ENCODE peak calls at places on chromosomes 4 and X, in nine cellular contexts. One of them, this sample, is unnamed.

GRCh38 chrX:22666441-22666840 is 333.3 kb upstream of the DDX53 start:
- DNase-seq in heart right ventricle: peak; percentile 8
- DNase-seq in ovary: no peak
- DNase-seq in Peyer's patch: no peak
- DNase-seq in left ventricle myocardium inferior: no peak
- DNase-seq in esophagus squamous epithelium: no peak
- DNase-seq in brain microvascular endothelial cell: peak; percentile 25
- DNase-seq in gastrocnemius medialis: no peak
- DNase-seq in ascending aorta: no peak
- DNase-seq in this sample: no peak

GRCh38 chr4:99947608-99948007 is 1.2 kb upstream of the DNAJB14 start:
- DNase-seq in heart right ventricle: no peak
- DNase-seq in ovary: no peak
- DNase-seq in Peyer's patch: no peak
- DNase-seq in left ventricle myocardium inferior: no peak
- DNase-seq in esophagus squamous epithelium: no peak
- DNase-seq in brain microvascular endothelial cell: no peak
- DNase-seq in gastrocnemius medialis: no peak
- DNase-seq in ascending aorta: no peak
- DNase-seq in this sample: no peak

GRCh38 chrX:106903856-106904528 is 851 bp upstream of the RIPPLY1 start:
- DNase-seq in heart right ventricle: no peak
- DNase-seq in ovary: no peak
- DNase-seq in Peyer's patch: no peak
- DNase-seq in left ventricle myocardium inferior: no peak
- DNase-seq in esophagus squamous epithelium: no peak
- DNase-seq in brain microvascular endothelial cell: no peak
- DNase-seq in gastrocnemius medialis: peak; percentile 68
- DNase-seq in ascending aorta: no peak
- DNase-seq in this sample: no peak

GRCh38 chrX:150525061-150525919 is 43.1 kb upstream of the MTM1 start:
- DNase-seq in heart right ventricle: peak; percentile 21
- DNase-seq in ovary: no peak
- DNase-seq in Peyer's patch: no peak
- DNase-seq in left ventricle myocardium inferior: peak; percentile 56
- DNase-seq in esophagus squamous epithelium: no peak
- DNase-seq in brain microvascular endothelial cell: no peak
- DNase-seq in gastrocnemius medialis: peak; percentile 56
- DNase-seq in ascending aorta: no peak
- DNase-seq in this sample: no peak

GRCh38 chrX:153639177-153640044 is 7.6 kb upstream of the DUSP9 start:
- DNase-seq in heart right ventricle: no peak
- DNase-seq in ovary: peak; percentile 29
- DNase-seq in Peyer's patch: no peak
- DNase-seq in left ventricle myocardium inferior: no peak
- DNase-seq in esophagus squamous epithelium: no peak
- DNase-seq in brain microvascular endothelial cell: no peak
- DNase-seq in gastrocnemius medialis: no peak
- DNase-seq in ascending aorta: no peak
- DNase-seq in this sample: no peak

GRCh38 chr4:15920723-15921591 is 17.6 kb downstream of the FGFBP1 start:
- DNase-seq in heart right ventricle: no peak
- DNase-seq in ovary: peak; percentile 37
- DNase-seq in Peyer's patch: no peak
- DNase-seq in left ventricle myocardium inferior: no peak
- DNase-seq in esophagus squamous epithelium: peak; percentile 3
- DNase-seq in brain microvascular endothelial cell: peak; percentile 100
- DNase-seq in gastrocnemius medialis: no peak
- DNase-seq in ascending aorta: peak; percentile 65
- DNase-seq in this sample: peak; percentile 83

GRCh38 chrX:1011632-1012283 is 200.7 kb downstream of the CRLF2 start:
- DNase-seq in heart right ventricle: no peak
- DNase-seq in ovary: no peak
- DNase-seq in Peyer's patch: no peak
- DNase-seq in left ventricle myocardium inferior: no peak
- DNase-seq in esophagus squamous epithelium: no peak
- DNase-seq in brain microvascular endothelial cell: no peak
- DNase-seq in gastrocnemius medialis: no peak
- DNase-seq in ascending aorta: no peak
- DNase-seq in this sample: no peak

GRCh38 chrX:116862340-116862739 is 399.6 kb upstream of the CT83 start:
- DNase-seq in heart right ventricle: no peak
- DNase-seq in ovary: no peak
- DNase-seq in Peyer's patch: no peak
- DNase-seq in left ventricle myocardium inferior: no peak
- DNase-seq in esophagus squamous epithelium: no peak
- DNase-seq in brain microvascular endothelial cell: no peak
- DNase-seq in gastrocnemius medialis: no peak
- DNase-seq in ascending aorta: no peak
- DNase-seq in this sample: no peak

DNA sequence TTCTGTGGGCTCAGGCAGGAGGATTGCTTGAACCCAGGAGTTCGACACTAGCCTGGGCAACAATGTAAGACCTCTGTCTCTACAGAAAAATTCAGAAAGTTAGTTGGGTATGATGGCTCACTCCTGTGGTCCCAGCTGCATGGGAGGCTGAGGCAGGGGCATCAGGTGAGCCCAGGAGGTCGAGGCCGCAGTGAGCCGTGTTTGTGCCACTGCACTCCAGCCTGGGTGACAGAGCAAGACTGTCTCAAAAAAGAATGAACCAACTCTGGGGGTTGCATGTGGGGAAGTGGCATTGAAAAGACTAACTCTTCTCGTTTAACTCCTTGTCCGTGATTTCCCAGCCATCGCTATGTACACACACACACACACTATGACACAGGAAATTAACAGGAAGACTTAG is 26.9 kb downstream of the ENOPH1 start:
- DNase-seq in heart right ventricle: no peak
- DNase-seq in ovary: no peak
- DNase-seq in Peyer's patch: no peak
- DNase-seq in left ventricle myocardium inferior: no peak
- DNase-seq in esophagus squamous epithelium: no peak
- DNase-seq in brain microvascular endothelial cell: no peak
- DNase-seq in gastrocnemius medialis: no peak
- DNase-seq in ascending aorta: no peak
- DNase-seq in this sample: no peak
- H3K36me3 ChIP-seq in heart right ventricle: no peaks in the 10 kb centered on the region
- H3K36me3 ChIP-seq in ovary: no peaks in the 10 kb centered on the region
- H3K36me3 ChIP-seq in Peyer's patch: no peaks in the 10 kb centered on the region
- H3K36me3 ChIP-seq in left ventricle myocardium inferior: peaks cover 42% of the 10 kb centered on the region
- H3K36me3 ChIP-seq in esophagus squamous epithelium: no peaks in the 10 kb centered on the region
- H3K36me3 ChIP-seq in brain microvascular endothelial cell: peaks cover 15% of the 10 kb centered on the region
- H3K36me3 ChIP-seq in gastrocnemius medialis: no peaks in the 10 kb centered on the region
- H3K36me3 ChIP-seq in ascending aorta: peaks cover 60% of the 10 kb centered on the region
- H3K36me3 ChIP-seq in this sample: peaks cover 13% of the 10 kb centered on the region

GRCh38 chr4:114466299-114466698 is 132.3 kb upstream of the UGT8 start:
- DNase-seq in heart right ventricle: no peak
- DNase-seq in ovary: no peak
- DNase-seq in Peyer's patch: no peak
- DNase-seq in left ventricle myocardium inferior: no peak
- DNase-seq in esophagus squamous epithelium: no peak
- DNase-seq in brain microvascular endothelial cell: no peak
- DNase-seq in gastrocnemius medialis: no peak
- DNase-seq in ascending aorta: no peak
- DNase-seq in this sample: no peak
- TF ChIP-seq CTCF in heart right ventricle: no peak
- TF ChIP-seq CTCF in ovary: no peak
- TF ChIP-seq CTCF in Peyer's patch: no peak
- TF ChIP-seq CTCF in left ventricle myocardium inferior: no peak
- TF ChIP-seq CTCF in esophagus squamous epithelium: no peak
- TF ChIP-seq CTCF in brain microvascular endothelial cell: no peak
- TF ChIP-seq CTCF in gastrocnemius medialis: no peak
- TF ChIP-seq CTCF in ascending aorta: no peak
- TF ChIP-seq CTCF in this sample: no peak

GRCh38 chr4:113637363-113637762 is 124.2 kb downstream of the CAMK2D start:
- DNase-seq in heart right ventricle: no peak
- DNase-seq in ovary: no peak
- DNase-seq in Peyer's patch: no peak
- DNase-seq in left ventricle myocardium inferior: no peak
- DNase-seq in esophagus squamous epithelium: no peak
- DNase-seq in brain microvascular endothelial cell: no peak
- DNase-seq in gastrocnemius medialis: no peak
- DNase-seq in ascending aorta: no peak
- DNase-seq in this sample: no peak
- H3K4me3 ChIP-seq in heart right ventricle: no peak overlapping the region
- H3K4me3 ChIP-seq in ovary: no peak overlapping the region
- H3K4me3 ChIP-seq in Peyer's patch: no peak overlapping the region
- H3K4me3 ChIP-seq in left ventricle myocardium inferior: no peak overlapping the region
- H3K4me3 ChIP-seq in esophagus squamous epithelium: no peak overlapping the region
- H3K4me3 ChIP-seq in brain microvascular endothelial cell: no peak overlapping the region
- H3K4me3 ChIP-seq in gastrocnemius medialis: no peak overlapping the region
- H3K4me3 ChIP-seq in ascending aorta: no peak overlapping the region
- H3K4me3 ChIP-seq in this sample: no peak overlapping the region

GRCh38 chrX:54602563-54602962 is 72.5 kb downstream of the GNL3L start:
- DNase-seq in heart right ventricle: no peak
- DNase-seq in ovary: no peak
- DNase-seq in Peyer's patch: no peak
- DNase-seq in left ventricle myocardium inferior: no peak
- DNase-seq in esophagus squamous epithelium: no peak
- DNase-seq in brain microvascular endothelial cell: no peak
- DNase-seq in gastrocnemius medialis: no peak
- DNase-seq in ascending aorta: no peak
- DNase-seq in this sample: no peak

GRCh38 chrX:54597728-54598127 is 67.7 kb downstream of the GNL3L start:
- DNase-seq in heart right ventricle: no peak
- DNase-seq in ovary: no peak
- DNase-seq in Peyer's patch: no peak
- DNase-seq in left ventricle myocardium inferior: no peak
- DNase-seq in esophagus squamous epithelium: no peak
- DNase-seq in brain microvascular endothelial cell: no peak
- DNase-seq in gastrocnemius medialis: no peak
- DNase-seq in ascending aorta: no peak
- DNase-seq in this sample: no peak
- H3K36me3 ChIP-seq in heart right ventricle: no peaks in the 10 kb centered on the region
- H3K36me3 ChIP-seq in ovary: no peaks in the 10 kb centered on the region
- H3K36me3 ChIP-seq in Peyer's patch: no peaks in the 10 kb centered on the region
- H3K36me3 ChIP-seq in left ventricle myocardium inferior: no peaks in the 10 kb centered on the region
- H3K36me3 ChIP-seq in esophagus squamous epithelium: no peaks in the 10 kb centered on the region
- H3K36me3 ChIP-seq in brain microvascular endothelial cell: no peaks in the 10 kb centered on the region
- H3K36me3 ChIP-seq in gastrocnemius medialis: no peaks in the 10 kb centered on the region
- H3K36me3 ChIP-seq in ascending aorta: no peaks in the 10 kb centered on the region
- H3K36me3 ChIP-seq in this sample: no peaks in the 10 kb centered on the region

DNA sequence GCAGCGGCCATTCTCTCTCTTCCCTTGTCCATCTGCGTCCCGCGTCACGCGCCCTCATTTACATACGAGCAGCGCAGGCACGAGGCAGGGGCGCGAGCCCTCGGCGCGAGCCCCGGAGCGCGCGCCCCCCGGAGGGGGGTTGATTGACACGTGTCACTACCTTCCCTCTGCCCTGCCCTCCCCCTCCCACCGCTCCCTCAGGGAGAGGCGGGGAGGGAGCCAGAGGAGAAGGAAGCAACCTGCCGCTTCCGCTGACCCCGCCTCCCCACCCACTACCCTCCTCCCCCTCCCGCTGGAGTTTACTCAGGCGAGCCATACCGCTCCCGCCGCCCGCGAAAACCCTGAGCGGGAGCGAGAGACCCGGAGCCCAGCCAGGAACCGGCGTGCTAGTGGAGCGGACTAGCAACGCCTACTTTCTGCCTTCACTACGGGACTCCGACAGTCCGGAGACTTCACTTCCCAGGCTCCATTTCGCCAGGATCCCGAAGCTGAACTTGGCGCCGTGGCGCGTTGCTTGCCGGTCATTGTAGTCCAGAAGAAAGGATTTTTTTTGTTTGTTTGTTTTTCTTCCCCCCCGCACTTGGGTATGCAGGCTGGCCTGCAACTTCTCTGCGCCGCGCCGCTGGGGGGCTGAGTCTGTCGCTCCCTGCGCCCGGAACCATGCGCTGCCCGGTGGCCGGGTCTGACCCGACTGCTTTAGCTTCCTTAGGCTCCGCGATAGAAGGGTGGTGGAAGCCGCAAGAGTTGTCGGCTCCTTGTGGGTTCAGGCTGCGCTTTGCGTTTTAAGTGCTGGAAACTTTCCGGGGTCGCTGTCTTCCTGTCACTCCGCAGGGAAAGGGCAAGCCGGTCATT is at the start of gene LCORL:
- DNase-seq in heart right ventricle: peak; percentile 93
- DNase-seq in ovary: peak; percentile 95
- DNase-seq in Peyer's patch: peak; percentile 95
- DNase-seq in left ventricle myocardium inferior: peak; percentile 92
- DNase-seq in esophagus squamous epithelium: peak; percentile 88
- DNase-seq in brain microvascular endothelial cell: peak; percentile 96
- DNase-seq in gastrocnemius medialis: peak; percentile 95
- DNase-seq in ascending aorta: peak; percentile 77
- DNase-seq in this sample: peak; percentile 77
- TF ChIP-seq CTCF in heart right ventricle: no peak
- TF ChIP-seq CTCF in ovary: no peak
- TF ChIP-seq CTCF in Peyer's patch: no peak
- TF ChIP-seq CTCF in left ventricle myocardium inferior: peak; percentile 35
- TF ChIP-seq CTCF in esophagus squamous epithelium: no peak
- TF ChIP-seq CTCF in brain microvascular endothelial cell: peak; percentile 4
- TF ChIP-seq CTCF in gastrocnemius medialis: no peak
- TF ChIP-seq CTCF in ascending aorta: no peak
- TF ChIP-seq CTCF in this sample: no peak

DNA sequence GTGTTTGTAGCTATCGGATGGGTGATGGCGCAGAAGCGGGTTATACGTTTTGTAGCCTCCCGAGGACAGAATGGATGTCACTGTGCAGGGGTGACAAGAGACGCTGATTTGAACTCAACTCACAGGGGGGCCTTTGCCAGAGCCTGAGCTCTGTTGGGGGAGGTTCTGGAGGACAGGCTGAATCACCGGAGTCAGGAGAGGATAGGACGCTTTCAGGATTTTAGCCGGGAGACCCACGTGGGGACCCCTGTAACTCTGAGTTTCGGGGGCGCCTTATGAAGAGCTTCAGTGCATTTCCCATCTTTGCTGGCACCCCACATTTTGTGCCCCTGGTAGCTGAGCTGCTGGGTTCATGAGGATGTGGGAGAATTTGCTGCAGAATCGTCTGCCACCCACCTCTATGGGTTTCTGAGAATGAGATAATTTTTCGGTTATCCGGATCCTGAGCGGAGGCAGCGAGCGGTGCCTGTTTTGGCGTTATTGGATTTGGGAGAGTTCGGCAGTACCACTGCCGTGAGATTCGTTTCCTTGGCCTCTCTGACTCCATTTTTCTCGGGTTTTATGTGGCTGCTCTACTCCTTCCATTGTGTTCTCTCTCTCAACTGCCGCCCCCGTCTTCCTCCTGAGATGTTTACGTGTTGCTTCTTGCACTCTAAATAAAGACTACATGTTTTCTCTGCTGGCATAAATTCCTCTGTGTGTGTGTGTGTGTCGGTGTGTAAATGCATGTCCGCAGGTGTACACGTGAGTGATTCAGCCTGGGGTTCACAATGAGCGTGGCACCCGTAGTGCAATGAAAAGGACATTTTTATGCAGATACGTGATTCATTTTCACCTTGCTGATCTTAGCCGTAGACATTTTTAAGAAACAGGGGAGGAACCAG is 81.8 kb downstream of the STOX2 start:
- DNase-seq in heart right ventricle: no peak
- DNase-seq in ovary: no peak
- DNase-seq in Peyer's patch: no peak
- DNase-seq in left ventricle myocardium inferior: no peak
- DNase-seq in esophagus squamous epithelium: no peak
- DNase-seq in brain microvascular endothelial cell: no peak
- DNase-seq in gastrocnemius medialis: no peak
- DNase-seq in ascending aorta: no peak
- DNase-seq in this sample: no peak
- H3K4me3 ChIP-seq in heart right ventricle: peak overlapping the region; percentile 55
- H3K4me3 ChIP-seq in ovary: peak overlapping the region; percentile 29
- H3K4me3 ChIP-seq in Peyer's patch: peak overlapping the region; percentile 32
- H3K4me3 ChIP-seq in left ventricle myocardium inferior: peak overlapping the region; percentile 66
- H3K4me3 ChIP-seq in esophagus squamous epithelium: peak overlapping the region; percentile 43
- H3K4me3 ChIP-seq in brain microvascular endothelial cell: peak overlapping the region; percentile 52
- H3K4me3 ChIP-seq in gastrocnemius medialis: peak overlapping the region; percentile 53
- H3K4me3 ChIP-seq in ascending aorta: peak overlapping the region; percentile 51
- H3K4me3 ChIP-seq in this sample: peak overlapping the region; percentile 68

This sample was measured in thoracic aorta.